ENCODE peak calls at places on chromosome 1, in seven cellular contexts. S is K562, U is GM12878, V is SK-N-SH, L is H1, Q is HCT116, P is HepG2. K is an unnamed sample.

GRCh38 chr1:183926978-183927377 is 110.5 kb downstream of the COLGALT2 start:
- DNase-seq in S (no peak), U (no peak), V (no peak), L (no peak), Q (no peak), P (no peak), K (no peak)

GRCh38 chr1:85244271-85245053 is 15.0 kb downstream of the C1orf52 start:
- DNase-seq in S (no peak), U (no peak), V (peak), L (no peak), Q (no peak), P (no peak), K (no peak)

GRCh38 chr1:7121622-7121988 is 336.4 kb downstream of the CAMTA1 start:
- DNase-seq in S (no peak), U (no peak), V (no peak), L (no peak), Q (no peak), P (no peak), K (no peak)

GRCh38 chr1:209648931-209649776 is 3.1 kb downstream of the LAMB3 start:
- DNase-seq in S (peak), U (no peak), V (no peak), L (no peak), Q (peak), P (peak), K (no peak)

GRCh38 chr1:165439287-165439686 is 5.6 kb downstream of the RXRG start:
- DNase-seq in S (no peak), U (no peak), V (no peak), L (peak), Q (no peak), P (no peak), K (no peak)

GRCh38 chr1:215710340-215710971 is 143.4 kb downstream of the KCTD3 start:
- DNase-seq in S (peak), U (no peak), V (peak), L (peak), Q (peak), P (peak), K (no peak)

GRCh38 chr1:150564051-150564991 is 15.1 kb downstream of the MCL1 start:
- DNase-seq in S (no peak), U (no peak), V (no peak), L (no peak), Q (no peak), P (peak), K (no peak)

GRCh38 chr1:219954736-219955421 is 26.5 kb upstream of the SLC30A10 start:
- DNase-seq in S (no peak), U (no peak), V (no peak), L (no peak), Q (no peak), P (peak), K (no peak)

GRCh38 chr1:87644500-87645245 is 316.0 kb downstream of the LMO4 start:
- DNase-seq in S (no peak), U (no peak), V (no peak), L (no peak), Q (no peak), P (no peak), K (no peak)

GRCh38 chr1:110203021-110203661 is 7.0 kb upstream of the KCNC4 start:
- DNase-seq in S (peak), U (peak), V (peak), L (peak), Q (peak), P (peak), K (no peak)

GRCh38 chr1:110200190-110200589 is 9.9 kb upstream of the KCNC4 start:
- DNase-seq in S (no peak), U (no peak), V (no peak), L (no peak), Q (no peak), P (no peak), K (no peak)

GRCh38 chr1:110198746-110199145 is 11.4 kb upstream of the KCNC4 start:
- DNase-seq in S (no peak), U (no peak), V (no peak), L (no peak), Q (no peak), P (no peak), K (no peak)

GRCh38 chr1:110201157-110201825 is 8.8 kb upstream of the KCNC4 start:
- DNase-seq in S (no peak), U (no peak), V (no peak), L (no peak), Q (no peak), P (no peak), K (no peak)

DNA sequence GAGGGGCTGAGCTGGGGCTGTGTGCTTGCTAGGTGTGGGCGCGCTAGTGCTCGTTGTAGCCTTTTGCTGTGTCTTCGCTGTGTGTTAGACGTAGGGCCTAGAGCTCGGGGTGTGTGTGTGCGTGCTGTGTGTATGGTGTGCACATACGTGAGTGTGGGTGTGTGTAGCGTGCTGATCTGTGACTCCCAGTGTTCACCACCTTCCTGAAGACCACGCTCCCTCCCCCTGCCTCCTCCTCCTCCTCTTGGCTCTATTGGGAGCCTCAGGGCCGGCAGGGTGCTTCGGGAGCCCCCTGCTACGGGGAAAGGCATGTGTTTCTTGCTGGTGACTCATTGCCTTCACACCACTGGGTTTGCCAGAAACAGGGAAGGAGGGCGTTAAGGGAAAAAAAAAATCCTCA is 9.4 kb upstream of the KCNC4 start:
- DNase-seq in S (no peak), U (no peak), V (no peak), L (no peak), Q (no peak), P (no peak), K (no peak)
- TF ChIP-seq JUND in S (no peak), U (no peak), V (no peak), L (no peak), Q (no peak), P (no peak), K (no peak)

GRCh38 chr1:196651637-196652215 is at the start of gene CFH:
- DNase-seq in S (no peak), U (no peak), V (no peak), L (no peak), Q (no peak), P (no peak), K (no peak)
- TF ChIP-seq JUND in S (no peak), U (no peak), V (no peak), L (no peak), Q (no peak), P (no peak), K (no peak)

GRCh38 chr1:180246579-180246978 is 16.5 kb downstream of the LHX4 start:
- DNase-seq in S (peak), U (no peak), V (no peak), L (no peak), Q (no peak), P (no peak), K (no peak)
- TF ChIP-seq JUND in S (no peak), U (no peak), V (no peak), L (no peak), Q (no peak), P (no peak), K (no peak)

GRCh38 chr1:155872527-155872926 is 13.2 kb downstream of the SYT11 start:
- DNase-seq in S (no peak), U (no peak), V (no peak), L (no peak), Q (no peak), P (no peak), K (no peak)
- TF ChIP-seq JUND in S (no peak), U (no peak), V (no peak), L (no peak), Q (no peak), P (no peak), K (no peak)

GRCh38 chr1:189859385-189859977 is 618.2 kb downstream of the BRINP3 start:
- DNase-seq in S (peak), U (no peak), V (peak), L (peak), Q (peak), P (peak), K (peak)
- TF ChIP-seq JUND in S (no peak), U (no peak), V (no peak), L (no peak), Q (no peak), P (no peak), K (no peak)

DNA sequence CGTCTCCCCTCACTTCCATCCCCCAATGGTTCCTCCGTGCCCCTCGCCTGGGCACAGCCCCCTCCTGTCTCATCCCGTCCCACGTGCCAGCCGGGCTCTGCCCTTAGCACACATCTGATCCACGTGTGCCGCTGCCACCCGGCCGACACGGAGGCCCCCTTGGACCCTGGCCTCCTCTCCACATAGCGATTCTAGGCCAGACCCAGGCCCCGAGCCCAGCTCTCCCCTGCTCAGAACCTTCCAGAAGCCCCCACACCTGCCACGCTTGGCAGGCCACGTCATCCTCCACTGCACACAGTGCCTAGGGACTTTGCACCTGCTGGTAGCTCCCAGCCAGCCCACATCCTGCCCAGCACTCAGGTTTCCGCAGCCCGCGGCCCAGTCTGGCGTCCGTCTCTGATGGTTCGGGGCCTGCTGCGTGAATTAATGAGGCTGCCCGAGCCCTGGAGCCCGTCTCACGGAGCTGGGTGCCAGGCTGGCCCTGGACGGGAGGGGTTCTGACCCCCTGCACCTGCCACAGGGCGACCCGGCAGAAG is 20.1 kb downstream of the PLCH2 start:
- DNase-seq in S (no peak), U (peak), V (no peak), L (no peak), Q (no peak), P (peak), K (no peak)
- TF ChIP-seq JUND in S (no peak), U (no peak), V (no peak), L (no peak), Q (no peak), P (no peak), K (no peak)

GRCh38 chr1:60265560-60266535 is 192.3 kb upstream of the C1orf87 start:
- DNase-seq in S (no peak), U (no peak), V (no peak), L (no peak), Q (no peak), P (peak), K (no peak)

GRCh38 chr1:60268451-60268850 is 194.9 kb upstream of the C1orf87 start:
- DNase-seq in S (no peak), U (no peak), V (no peak), L (no peak), Q (no peak), P (no peak), K (no peak)

DNA sequence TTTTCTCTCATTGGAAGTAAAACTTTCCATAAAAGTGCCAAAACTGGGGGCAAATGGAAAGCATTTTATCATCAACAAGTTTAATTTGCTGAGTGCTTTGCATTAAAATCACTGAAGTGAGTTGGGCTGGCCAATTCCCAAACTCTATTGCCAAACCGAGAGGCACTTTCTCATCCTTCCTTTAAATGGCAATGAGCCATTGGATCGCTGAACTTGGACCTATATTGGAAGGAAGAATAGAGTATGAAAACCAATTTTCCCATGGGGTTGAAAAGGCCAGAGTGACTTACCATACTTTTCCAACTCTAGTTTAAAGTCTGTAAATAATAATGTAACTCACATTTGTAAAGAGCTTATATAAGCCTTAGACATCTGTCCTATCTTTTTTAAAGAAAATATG is 189.1 kb upstream of the C1orf87 start:
- DNase-seq in S (no peak), U (no peak), V (no peak), L (no peak), Q (no peak), P (no peak), K (no peak)
- TF ChIP-seq JUND in S (no peak), U (no peak), V (no peak), L (no peak), Q (no peak), P (no peak), K (no peak)

GRCh38 chr1:41733725-41734124 is 185.0 kb downstream of the HIVEP3 start:
- DNase-seq in S (no peak), U (no peak), V (no peak), L (no peak), Q (no peak), P (no peak), K (no peak)

GRCh38 chr1:41738010-41738409 is 180.7 kb downstream of the HIVEP3 start:
- DNase-seq in S (no peak), U (no peak), V (no peak), L (no peak), Q (no peak), P (no peak), K (no peak)

GRCh38 chr1:41735139-41735538 is 183.6 kb downstream of the HIVEP3 start:
- DNase-seq in S (no peak), U (no peak), V (no peak), L (no peak), Q (no peak), P (no peak), K (no peak)

GRCh38 chr1:41734201-41734915 is 184.4 kb downstream of the HIVEP3 start:
- DNase-seq in S (no peak), U (no peak), V (no peak), L (no peak), Q (no peak), P (no peak), K (no peak)

GRCh38 chr1:41735587-41736290 is 183.0 kb downstream of the HIVEP3 start:
- DNase-seq in S (no peak), U (no peak), V (no peak), L (no peak), Q (no peak), P (no peak), K (no peak)
- TF ChIP-seq JUND in S (no peak), U (no peak), V (no peak), L (no peak), Q (no peak), P (no peak), K (no peak)